ENCODE peak calls at places on chromosomes 16 and 17, in five cellular contexts. Q, D, Y, M and H are unnamed samples.

GRCh38 chr16:81583893-81584705 is 139.5 kb downstream of the CMIP start:
- DNase-seq in Q (peak), D (no peak), Y (peak), M (no peak), H (no peak)

GRCh38 chr16:54282202-54282922 is 4.2 kb downstream of the IRX3 start:
- DNase-seq in Q (no peak), D (no peak), Y (peak), M (no peak), H (peak)

GRCh38 chr16:59021751-59022150 is 287.6 kb upstream of the GOT2 start:
- DNase-seq in Q (no peak), D (no peak), Y (no peak), M (no peak), H (no peak)

GRCh38 chr16:31214705-31215286 is 877 bp downstream of the TRIM72 start:
- DNase-seq in Q (no peak), D (no peak), Y (no peak), M (no peak), H (no peak)

GRCh38 chr16:84532299-84532724 is 27.9 kb upstream of the MEAK7 start:
- DNase-seq in Q (peak), D (no peak), Y (peak), M (no peak), H (no peak)

GRCh38 chr17:51391992-51392654 is 131.8 kb downstream of the UTP18 start:
- DNase-seq in Q (no peak), D (no peak), Y (no peak), M (no peak), H (no peak)

GRCh38 chr16:53952215-53953208 is 248.6 kb downstream of the FTO start:
- DNase-seq in Q (no peak), D (no peak), Y (no peak), M (no peak), H (no peak)

GRCh38 chr16:85611205-85611454 is 2.0 kb upstream of the GSE1 start:
- DNase-seq in Q (peak), D (no peak), Y (no peak), M (no peak), H (peak)

GRCh38 chr16:89805136-89805905 is 11.1 kb downstream of the FANCA start:
- DNase-seq in Q (no peak), D (no peak), Y (no peak), M (no peak), H (no peak)
- TF ChIP-seq POLR2A in Q (no peak), D (no peak), Y (no peak), M (no peak), H (no peak)

DNA sequence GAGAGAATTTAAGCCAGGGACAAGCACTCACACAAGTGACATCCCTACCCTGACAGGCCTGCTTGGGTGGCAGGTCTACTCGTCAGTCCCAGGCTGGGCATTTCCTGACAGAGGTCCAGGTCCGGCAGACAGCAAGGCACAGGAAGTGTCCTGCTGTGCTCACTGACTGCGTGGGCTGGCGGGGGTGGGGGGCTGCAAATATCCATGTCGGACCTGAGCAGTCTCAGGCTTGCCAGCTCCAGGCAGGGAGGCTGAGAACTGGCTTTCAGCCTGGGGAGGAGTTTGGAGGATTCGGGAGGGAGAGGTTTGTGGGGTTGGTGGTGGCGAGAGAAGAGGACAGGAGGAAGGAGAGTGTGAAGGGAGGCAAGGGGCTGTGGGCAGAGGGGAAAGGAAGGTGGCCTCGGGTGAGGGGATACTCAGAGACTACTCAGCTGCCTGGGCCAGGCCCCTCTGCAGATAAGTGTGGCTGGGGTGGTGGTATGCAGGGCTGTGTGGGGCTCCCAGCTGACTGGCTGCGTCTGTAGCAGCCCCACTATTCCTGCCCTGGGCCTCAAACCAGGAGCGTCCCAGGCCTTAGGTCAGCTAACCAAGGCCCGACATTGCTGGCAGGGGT is 7.8 kb downstream of the HIC1 start:
- DNase-seq in Q (no peak), D (no peak), Y (no peak), M (peak), H (no peak)
- TF ChIP-seq POLR2A in Q (no peak), D (peak), Y (no peak), M (no peak), H (no peak)

DNA sequence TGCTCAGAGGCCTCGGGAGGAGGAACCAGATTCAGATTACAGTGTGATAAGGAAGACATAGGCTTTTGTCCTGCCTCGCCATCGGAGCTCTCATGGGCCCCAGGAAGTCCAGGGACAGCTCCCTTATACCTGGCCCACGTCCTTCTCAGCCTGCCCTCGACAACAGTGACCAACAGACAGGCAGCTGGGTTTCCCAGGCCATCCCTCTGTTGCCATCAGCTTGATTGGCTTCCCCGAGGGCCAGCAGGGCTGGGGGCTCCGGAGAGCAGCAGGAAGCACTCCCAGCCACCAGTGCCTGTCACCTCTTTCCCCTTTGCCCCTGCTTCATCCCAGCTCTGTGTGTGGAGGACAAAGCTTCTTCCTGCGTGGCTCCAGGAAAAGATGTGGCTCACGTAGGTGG is 17.6 kb downstream of the CD300A start:
- DNase-seq in Q (no peak), D (no peak), Y (no peak), M (no peak), H (no peak)
- TF ChIP-seq POLR2A in Q (no peak), D (no peak), Y (no peak), M (no peak), H (no peak)

GRCh38 chr17:27644586-27644985 is 13.6 kb downstream of the LGALS9 start:
- DNase-seq in Q (peak), D (no peak), Y (peak), M (no peak), H (no peak)
- TF ChIP-seq POLR2A in Q (no peak), D (no peak), Y (no peak), M (no peak), H (no peak)

DNA sequence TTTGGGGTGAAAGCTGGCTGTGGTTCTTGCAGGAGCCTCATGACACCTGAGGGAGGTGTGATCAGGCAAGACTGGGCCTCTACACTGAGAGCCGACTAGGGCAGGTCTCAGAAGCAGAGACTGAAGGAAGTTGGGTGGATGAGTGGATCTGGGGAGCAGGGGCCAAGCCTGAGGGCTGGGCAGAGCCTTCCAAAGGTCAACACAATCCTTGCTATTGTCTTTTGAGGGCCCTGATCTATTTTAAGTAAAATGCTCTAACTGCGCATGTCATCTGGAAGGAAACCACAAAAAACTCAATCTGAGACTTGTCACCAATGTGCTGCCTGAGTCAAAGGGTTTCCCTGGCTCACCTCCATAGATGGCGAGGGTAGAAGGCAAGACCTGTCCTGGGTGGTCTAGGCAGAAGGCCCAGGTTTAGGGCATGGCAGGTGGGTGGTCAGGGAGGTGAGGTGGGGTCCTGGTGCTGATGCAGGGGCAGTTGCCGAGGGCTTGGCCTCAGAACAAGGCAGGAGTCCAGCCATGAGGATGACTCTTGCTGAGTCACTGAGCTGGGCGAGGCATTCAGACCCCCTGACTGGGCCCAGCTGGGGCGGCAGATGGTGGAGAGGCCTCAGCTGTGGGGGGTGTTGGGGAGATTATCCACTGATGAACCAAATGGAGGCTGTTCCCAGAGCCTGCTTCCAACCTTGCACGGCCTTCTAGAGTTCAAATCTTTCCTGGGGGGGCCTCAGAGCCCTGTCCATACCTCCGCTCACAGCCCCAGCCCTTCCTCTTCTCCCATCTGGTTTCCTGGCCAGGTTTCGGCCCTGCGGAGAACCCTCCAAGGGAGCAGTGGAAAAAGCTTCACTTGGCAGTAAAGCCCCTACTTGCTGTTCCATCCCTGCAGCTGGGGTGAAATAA is 5.1 kb downstream of the MVP start:
- DNase-seq in Q (no peak), D (peak), Y (peak), M (no peak), H (no peak)
- TF ChIP-seq POLR2A in Q (no peak), D (no peak), Y (peak), M (no peak), H (no peak)

DNA sequence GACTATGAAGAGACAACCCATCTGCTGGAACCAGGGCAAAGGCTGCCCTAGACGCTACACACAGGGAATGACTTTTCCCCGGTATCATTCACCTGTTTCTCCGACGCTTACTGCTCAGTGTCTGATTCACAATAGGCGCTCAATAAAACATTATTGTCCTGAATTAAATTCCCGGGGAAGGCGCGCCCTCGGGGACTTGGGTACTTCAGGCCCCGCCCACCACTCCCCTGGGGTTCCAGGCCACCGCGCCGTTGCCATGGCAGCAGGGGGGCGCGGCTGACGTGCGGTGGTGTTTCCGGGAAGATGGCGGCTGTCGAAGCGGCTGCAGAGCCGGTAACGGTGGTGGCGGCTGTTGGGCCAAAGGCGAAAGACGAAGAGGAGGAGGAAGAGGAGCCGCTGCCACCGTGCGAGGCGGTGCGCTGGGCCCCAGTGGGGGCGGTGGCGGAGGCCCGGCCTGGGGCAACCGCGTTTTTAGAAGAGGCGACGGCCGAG is at the start of gene RUNDC1:
- DNase-seq in Q (peak), D (peak), Y (peak), M (peak), H (peak)
- TF ChIP-seq POLR2A in Q (no peak), D (no peak), Y (peak), M (peak), H (peak)

GRCh38 chr17:41538565-41538991 is 10.5 kb upstream of the KRT19 start:
- DNase-seq in Q (no peak), D (no peak), Y (no peak), M (no peak), H (no peak)
- TF ChIP-seq POLR2A in Q (no peak), D (no peak), Y (no peak), M (no peak), H (no peak)

DNA sequence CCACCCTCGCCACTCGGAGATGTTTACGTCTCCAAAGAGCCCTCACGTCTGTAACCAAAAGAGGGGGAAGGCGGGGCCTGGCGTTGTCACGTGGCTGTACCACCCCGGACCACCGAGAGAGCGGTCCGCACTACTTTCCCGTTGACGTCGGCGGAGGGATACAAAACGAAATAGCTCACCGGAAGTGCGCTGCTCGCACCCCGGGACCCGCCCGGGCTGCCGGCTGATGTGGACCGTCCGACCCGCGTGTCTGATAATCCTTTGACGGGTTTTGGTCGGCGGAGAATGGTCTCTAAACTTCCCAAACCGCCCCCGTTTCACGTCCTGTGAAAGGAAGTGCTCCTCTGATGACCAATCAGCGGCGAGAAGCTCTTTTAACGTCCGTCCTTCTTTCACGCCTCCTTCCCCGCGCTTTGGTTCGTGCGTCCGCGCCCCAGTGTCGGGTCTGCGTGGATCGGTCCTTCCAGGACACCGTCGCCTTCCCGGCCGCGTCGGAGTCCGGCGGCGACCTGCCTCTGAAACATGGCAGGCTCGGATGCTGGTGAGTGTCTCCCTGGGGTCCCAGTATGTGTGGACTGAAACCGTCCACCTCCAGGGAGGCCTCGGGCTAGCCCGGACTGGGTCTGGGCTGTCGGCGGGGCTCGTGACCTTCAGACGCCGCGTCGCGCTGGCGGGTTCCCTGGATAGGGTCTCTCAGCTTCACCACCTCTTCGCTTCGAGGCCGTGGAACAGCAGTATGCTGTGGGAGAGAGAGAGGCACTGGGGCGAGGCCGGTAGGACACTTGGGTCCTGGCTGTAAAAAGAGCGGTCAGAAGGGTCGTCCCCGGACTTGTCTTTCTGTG is at the start of gene CEP95:
- DNase-seq in Q (peak), D (peak), Y (peak), M (peak), H (peak)
- TF ChIP-seq POLR2A in Q (peak), D (peak), Y (no peak), M (peak), H (peak)